ENCODE peak calls at places on chromosome 16, in five cellular contexts. L, M, O, V and W are unnamed samples.
A peak's percentile ranks its signal among the peaks of the same experiment; 100 is the strongest.

GRCh38 chr16:70770291-70770967 is 30.5 kb downstream of the VAC14 start:
- DNase-seq in L (no peak), M (no peak), V (no peak), O (no peak), W (peak; percentile 73)

GRCh38 chr16:80852261-80852872 is 48.0 kb upstream of the CDYL2 start:
- DNase-seq in L (no peak), O (peak; percentile 5), M (no peak), V (no peak), W (peak; percentile 19)

GRCh38 chr16:16120382-16121184 is 102.7 kb downstream of the ABCC6 start:
- DNase-seq in O (no peak), V (peak; percentile 20), L (peak; percentile 91), M (no peak), W (peak; percentile 62)

GRCh38 chr16:30956601-30957455 is 726 bp upstream of the SETD1A start:
- DNase-seq in L (peak; percentile 80), O (peak; percentile 91), M (no peak), V (peak; percentile 85), W (peak; percentile 77)

GRCh38 chr16:54588026-54588425 is 301.4 kb upstream of the IRX3 start:
- DNase-seq in O (no peak), M (no peak), L (no peak), V (no peak), W (no peak)

GRCh38 chr16:85149776-85150175 is 37.5 kb upstream of the CIBAR2 start:
- DNase-seq in V (peak; percentile 53), L (no peak), O (no peak), M (no peak), W (no peak)

GRCh38 chr16:71672125-71672524 is 46.1 kb downstream of the MARVELD3 start:
- DNase-seq in L (no peak), M (no peak), V (no peak), O (no peak), W (no peak)

GRCh38 chr16:57167537-57167936 is 18.3 kb downstream of the PSME3IP1 start:
- DNase-seq in L (no peak), O (no peak), V (no peak), M (no peak), W (no peak)

GRCh38 chr16:81493755-81494433 is 49.3 kb downstream of the CMIP start:
- DNase-seq in O (peak; percentile 56), V (no peak), M (no peak), L (no peak), W (peak; percentile 27)